ENCODE peak calls at places on chromosomes 16 and 17, in six cellular contexts. One of them, this sample, is unnamed.

GRCh38 chr16:66471696-66472393 is 44.8 kb downstream of the BEAN1 start:
- DNase-seq in SK-N-DZ: no peak
- DNase-seq in cardiac fibroblast: no peak
- DNase-seq in smooth muscle cell of the brain vasculature: no peak
- DNase-seq in EH: no peak
- DNase-seq in DMS53: peak; percentile 18
- DNase-seq in this sample: no peak

GRCh38 chr16:79656537-79657115 is 56.1 kb upstream of the MAF start:
- DNase-seq in SK-N-DZ: no peak
- DNase-seq in cardiac fibroblast: no peak
- DNase-seq in smooth muscle cell of the brain vasculature: no peak
- DNase-seq in EH: no peak
- DNase-seq in DMS53: peak; percentile 65
- DNase-seq in this sample: no peak

GRCh38 chr17:13931111-13931526 is 138.2 kb upstream of the COX10 start:
- DNase-seq in SK-N-DZ: no peak
- DNase-seq in cardiac fibroblast: peak; percentile 33
- DNase-seq in smooth muscle cell of the brain vasculature: no peak
- DNase-seq in EH: peak; percentile 58
- DNase-seq in DMS53: no peak
- DNase-seq in this sample: no peak

GRCh38 chr16:85422374-85423185 is 190.5 kb upstream of the GSE1 start:
- DNase-seq in SK-N-DZ: no peak
- DNase-seq in cardiac fibroblast: peak; percentile 11
- DNase-seq in smooth muscle cell of the brain vasculature: no peak
- DNase-seq in EH: no peak
- DNase-seq in DMS53: peak; percentile 95
- DNase-seq in this sample: no peak

GRCh38 chr16:81675662-81676535 is 103.2 kb upstream of the PLCG2 start:
- DNase-seq in SK-N-DZ: no peak
- DNase-seq in cardiac fibroblast: no peak
- DNase-seq in smooth muscle cell of the brain vasculature: no peak
- DNase-seq in EH: no peak
- DNase-seq in DMS53: no peak
- DNase-seq in this sample: no peak

GRCh38 chr16:89317729-89318429 is 100.4 kb downstream of the ZNF778 start:
- DNase-seq in SK-N-DZ: no peak
- DNase-seq in cardiac fibroblast: no peak
- DNase-seq in smooth muscle cell of the brain vasculature: no peak
- DNase-seq in EH: no peak
- DNase-seq in DMS53: no peak
- DNase-seq in this sample: no peak

GRCh38 chr16:69411064-69411985 is 13.1 kb upstream of the CYB5B start:
- DNase-seq in SK-N-DZ: no peak
- DNase-seq in cardiac fibroblast: no peak
- DNase-seq in smooth muscle cell of the brain vasculature: no peak
- DNase-seq in EH: no peak
- DNase-seq in DMS53: no peak
- DNase-seq in this sample: no peak

GRCh38 chr16:53546988-53547391 is 44.0 kb upstream of the AKTIP start:
- DNase-seq in SK-N-DZ: no peak
- DNase-seq in cardiac fibroblast: peak; percentile 3
- DNase-seq in smooth muscle cell of the brain vasculature: no peak
- DNase-seq in EH: peak; percentile 6
- DNase-seq in DMS53: peak; percentile 62
- DNase-seq in this sample: no peak

GRCh38 chr17:16512011-16512410 is 20.0 kb upstream of the LRRC75A start:
- DNase-seq in SK-N-DZ: no peak
- DNase-seq in cardiac fibroblast: no peak
- DNase-seq in smooth muscle cell of the brain vasculature: peak; percentile 76
- DNase-seq in EH: no peak
- DNase-seq in DMS53: peak; percentile 44
- DNase-seq in this sample: no peak